ENCODE peak calls at places on chromosomes 2 and 18, in eight cellular contexts. H, P, W, J, R, V, G and Q are unnamed samples.

GRCh38 chr2:98807221-98807620 is 76.3 kb upstream of the MGAT4A start:
- DNase-seq in P (no peak), V (no peak), R (no peak), W (no peak), J (no peak), H (no peak), G (no peak), Q (no peak)

GRCh38 chr2:173448938-173449471 is 94.3 kb downstream of the CDCA7 start:
- DNase-seq in V (peak; percentile 72), H (peak; percentile 73), P (peak; percentile 48), J (peak; percentile 89), R (peak; percentile 84), G (peak; percentile 98), W (peak; percentile 78), Q (peak; percentile 60)

GRCh38 chr2:238851751-238852150 is 3.9 kb downstream of the TWIST2 start:
- DNase-seq in W (no peak), P (no peak), R (no peak), H (no peak), J (no peak), G (no peak), V (no peak), Q (no peak)

GRCh38 chr2:65214361-65214760 is 13.3 kb upstream of the ACTR2 start:
- DNase-seq in R (no peak), P (no peak), W (no peak), V (no peak), H (no peak), J (no peak), G (no peak), Q (no peak)

GRCh38 chr2:112156152-112156986 is 18.2 kb downstream of the FBLN7 start:
- DNase-seq in G (no peak), W (no peak), H (no peak), J (no peak), R (no peak), P (peak; percentile 45), V (peak; percentile 59), Q (no peak)

GRCh38 chr18:69636529-69637301 is 236.0 kb downstream of the DOK6 start:
- DNase-seq in W (no peak), H (no peak), R (no peak), P (no peak), G (peak; percentile 66), J (no peak), V (no peak), Q (no peak)

GRCh38 chr2:195602687-195603086 is 54.3 kb upstream of the SLC39A10 start:
- DNase-seq in W (peak; percentile 32), H (no peak), P (no peak), V (no peak), R (no peak), G (no peak), J (no peak), Q (no peak)

GRCh38 chr2:46311651-46312223 is 14.5 kb downstream of the EPAS1 start:
- DNase-seq in V (peak; percentile 69), P (no peak), H (no peak), J (no peak), G (no peak), R (no peak), W (no peak), Q (no peak)

GRCh38 chr18:79173742-79174141 is 104.5 kb downstream of the ATP9B start:
- DNase-seq in H (no peak), P (no peak), J (no peak), V (no peak), G (no peak), W (no peak), R (no peak), Q (no peak)

GRCh38 chr2:102057502-102058292 is 65.9 kb downstream of the IL1R2 start:
- DNase-seq in H (no peak), P (no peak), W (no peak), V (peak; percentile 90), J (no peak), R (peak; percentile 70), G (no peak), Q (no peak)

GRCh38 chr2:70282439-70282838 is 11.1 kb downstream of the SNRPG start:
- DNase-seq in V (no peak), W (no peak), H (no peak), P (no peak), G (no peak), J (no peak), R (no peak), Q (no peak)

GRCh38 chr2:124973396-124973795 is 948.3 kb downstream of the CNTNAP5 start:
- DNase-seq in W (no peak), P (peak; percentile 26), V (peak; percentile 48), H (no peak), R (no peak), J (no peak), G (no peak), Q (no peak)

GRCh38 chr2:169717691-169718063 is 16.0 kb upstream of the KLHL23 start:
- DNase-seq in W (no peak), P (no peak), J (no peak), G (no peak), R (no peak), H (no peak), V (no peak), Q (no peak)

GRCh38 chr2:239716536-239717318 is 308.4 kb downstream of the NDUFA10 start:
- DNase-seq in P (no peak), H (peak; percentile 43), J (peak; percentile 69), G (no peak), V (no peak), R (no peak), W (no peak), Q (peak; percentile 48)

GRCh38 chr18:907171-907879 is 2.7 kb downstream of the ADCYAP1 start:
- DNase-seq in G (peak; percentile 61), J (no peak), H (peak; percentile 46), P (no peak), W (no peak), R (no peak), V (no peak), Q (no peak)

GRCh38 chr2:231069379-231070054 is 12.8 kb downstream of the PSMD1 start:
- DNase-seq in V (peak; percentile 26), R (no peak), J (no peak), P (no peak), W (no peak), H (no peak), G (no peak), Q (no peak)

GRCh38 chr2:31522742-31523141 is 58.0 kb downstream of the SRD5A2 start:
- DNase-seq in R (no peak), V (peak; percentile 20), H (no peak), G (no peak), W (no peak), P (no peak), J (no peak), Q (no peak)

GRCh38 chr18:42977982-42978595 is 137.4 kb downstream of the RIT2 start:
- DNase-seq in P (no peak), R (no peak), H (no peak), G (no peak), V (no peak), J (no peak), W (no peak), Q (no peak)

GRCh38 chr2:232887171-232887850 is 17.2 kb downstream of the SNORC start:
- DNase-seq in R (peak; percentile 9), J (no peak), H (no peak), W (no peak), P (no peak), G (peak; percentile 51), V (no peak), Q (no peak)

GRCh38 chr2:12637754-12638153 is 79.0 kb upstream of the TRIB2 start:
- DNase-seq in V (peak; percentile 17), P (no peak), R (no peak), H (no peak), G (no peak), J (no peak), W (no peak), Q (no peak)

GRCh38 chr2:231191896-231192872 is 6.2 kb upstream of the ARMC9 start:
- DNase-seq in V (peak; percentile 86), H (peak; percentile 56), G (peak; percentile 93), J (peak; percentile 97), R (peak; percentile 73), P (no peak), W (peak; percentile 50), Q (peak; percentile 82)

GRCh38 chr2:180873219-180873618 is 107.2 kb upstream of the UBE2E3 start:
- DNase-seq in V (no peak), J (no peak), G (no peak), P (no peak), W (no peak), H (no peak), R (no peak), Q (no peak)

GRCh38 chr2:11976090-11976489 is 229.7 kb downstream of the LPIN1 start:
- DNase-seq in V (no peak), P (no peak), G (no peak), W (no peak), R (no peak), H (no peak), J (no peak), Q (no peak)

DNA sequence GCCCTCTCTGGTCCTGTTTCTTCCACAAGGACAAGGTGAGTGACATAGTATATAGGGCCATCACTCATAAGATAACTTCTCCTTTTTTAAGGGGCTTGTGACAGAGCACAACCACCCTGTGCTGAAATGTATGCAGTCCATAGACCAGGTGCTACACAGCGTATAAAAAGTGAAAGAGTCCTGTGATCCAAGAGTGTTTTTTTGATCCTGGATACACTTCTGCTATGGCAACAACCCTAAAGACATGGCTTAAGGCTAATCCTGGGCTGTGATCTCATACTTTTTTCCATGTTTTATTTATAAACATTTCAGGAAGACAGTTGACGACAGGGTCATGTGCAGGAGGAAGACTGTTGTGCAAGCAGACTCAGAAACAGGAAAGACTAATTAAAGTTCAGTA is 400.5 kb upstream of the TCF4 start:
- DNase-seq in R (no peak), P (no peak), G (no peak), V (no peak), J (no peak), W (no peak), H (no peak), Q (peak; percentile 62)
- H3K4me3 ChIP-seq in R (no peak overlapping the region), P (no peak overlapping the region), G (no peak overlapping the region), V (no peak overlapping the region), J (no peak overlapping the region), W (no peak overlapping the region), H (no peak overlapping the region), Q (no peak overlapping the region)

GRCh38 chr18:28439870-28440269 is 262.9 kb upstream of the CDH2 start:
- DNase-seq in J (no peak), V (no peak), P (no peak), G (peak; percentile 12), H (no peak), W (no peak), R (no peak), Q (no peak)
- TF ChIP-seq CTCF in J (no peak), V (no peak), P (no peak), G (peak; percentile 26), H (no peak), W (no peak), R (no peak), Q (peak; percentile 16)

GRCh38 chr2:217789003-217789735 is 213.6 kb downstream of the TNS1 start:
- DNase-seq in G (peak; percentile 85), V (peak; percentile 64), R (peak; percentile 86), J (peak; percentile 92), W (peak; percentile 58), H (peak; percentile 84), P (no peak), Q (peak; percentile 36)
- H3K4me3 ChIP-seq in G (peak overlapping the region; percentile 59), V (no peak overlapping the region), R (no peak overlapping the region), J (peak overlapping the region; percentile 22), W (no peak overlapping the region), H (peak overlapping the region; percentile 30), P (no peak overlapping the region), Q (no peak overlapping the region)

DNA sequence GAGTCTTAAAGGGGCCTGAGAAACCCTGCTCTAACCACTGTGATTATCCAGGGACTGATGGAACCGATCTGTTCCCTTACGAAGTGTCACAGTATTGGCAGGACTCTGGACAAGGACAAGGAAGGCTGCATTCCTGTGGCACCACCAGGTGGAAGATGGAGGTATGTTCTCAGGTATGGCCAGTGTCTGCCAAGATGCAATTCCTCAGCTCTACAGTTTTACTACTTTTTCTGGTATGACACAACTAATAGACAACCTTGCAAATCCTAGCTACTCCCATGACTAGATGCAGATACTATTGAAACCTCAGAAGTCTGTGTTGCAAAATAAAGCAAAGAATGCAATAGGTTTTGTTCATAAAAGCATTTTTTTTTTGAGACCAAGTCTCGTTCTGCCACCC is 14.6 kb downstream of the RAB31 start:
- DNase-seq in H (no peak), P (no peak), W (no peak), V (no peak), R (peak; percentile 73), G (peak; percentile 64), J (no peak), Q (no peak)
- TF ChIP-seq CTCF in H (peak; percentile 46), P (peak; percentile 31), W (no peak), V (no peak), R (no peak), G (peak; percentile 55), J (no peak), Q (peak; percentile 3)